ENCODE peak calls at places on chromosomes 6 and 20, in five cellular contexts. T, H, B, V and Y are unnamed samples.

GRCh38 chr6:142945071-142945445 is at the start of gene HIVEP2:
- DNase-seq in T (peak), H (peak), B (peak), V (peak), Y (peak)

GRCh38 chr6:19327684-19328083 is 509.5 kb upstream of the ID4 start:
- DNase-seq in T (no peak), H (no peak), B (no peak), V (no peak), Y (no peak)

GRCh38 chr6:122735618-122736017 is 43.9 kb upstream of the FABP7 start:
- DNase-seq in T (no peak), H (no peak), B (no peak), V (no peak), Y (no peak)

GRCh38 chr20:51378171-51378928 is 164.2 kb downstream of the NFATC2 start:
- DNase-seq in T (no peak), H (no peak), B (no peak), V (no peak), Y (no peak)

GRCh38 chr6:137033828-137034227 is 10.9 kb downstream of the IL20RA start:
- DNase-seq in T (no peak), H (no peak), B (no peak), V (no peak), Y (no peak)

GRCh38 chr6:90098025-90098474 is 198.6 kb downstream of the BACH2 start:
- DNase-seq in T (no peak), H (no peak), B (no peak), V (peak), Y (no peak)

GRCh38 chr6:34027445-34027936 is 118.4 kb downstream of the GRM4 start:
- DNase-seq in T (peak), H (peak), B (peak), V (no peak), Y (no peak)

GRCh38 chr6:75208564-75209431 is 2.9 kb upstream of the COL12A1 start:
- DNase-seq in T (no peak), H (peak), B (peak), V (peak), Y (no peak)

GRCh38 chr6:16286151-16286522 is 47.8 kb downstream of the GMPR start:
- DNase-seq in T (no peak), H (peak), B (peak), V (no peak), Y (no peak)

GRCh38 chr6:37673436-37673835 is 24.2 kb downstream of the MDGA1 start:
- DNase-seq in T (no peak), H (no peak), B (no peak), V (no peak), Y (no peak)

GRCh38 chr6:12992770-12993169 is 276.2 kb downstream of the PHACTR1 start:
- DNase-seq in T (no peak), H (no peak), B (no peak), V (no peak), Y (no peak)

GRCh38 chr6:111427341-111428116 is 55.5 kb downstream of the REV3L start:
- DNase-seq in T (no peak), H (no peak), B (no peak), V (no peak), Y (no peak)

GRCh38 chr20:47258745-47259695 is 97.5 kb downstream of the ZMYND8 start:
- DNase-seq in T (no peak), H (no peak), B (no peak), V (peak), Y (no peak)

GRCh38 chr6:107800564-107801164 is 23.4 kb downstream of the SCML4 start:
- DNase-seq in T (no peak), H (no peak), B (no peak), V (no peak), Y (no peak)

GRCh38 chr6:111027219-111027618 is 45.4 kb downstream of the RPF2 start:
- DNase-seq in T (no peak), H (no peak), B (no peak), V (no peak), Y (no peak)

GRCh38 chr20:2955257-2955950 is 82.1 kb downstream of the PTPRA start:
- DNase-seq in T (no peak), H (no peak), B (no peak), V (no peak), Y (no peak)

GRCh38 chr6:141169419-141169818 is 963.3 kb upstream of the GJE1 start:
- DNase-seq in T (no peak), H (no peak), B (no peak), V (no peak), Y (no peak)

GRCh38 chr6:33116417-33116816 is 40.6 kb downstream of the HLA-DPB1 start:
- DNase-seq in T (no peak), H (no peak), B (no peak), V (no peak), Y (no peak)

GRCh38 chr6:147207351-147207750 is 3.1 kb downstream of the STXBP5 start:
- DNase-seq in T (no peak), H (no peak), B (no peak), V (no peak), Y (no peak)

GRCh38 chr20:59647271-59647670 is 42.9 kb downstream of the PHACTR3 start:
- DNase-seq in T (no peak), H (no peak), B (no peak), V (peak), Y (peak)

GRCh38 chr6:98136333-98136732 is 698.0 kb upstream of the POU3F2 start:
- DNase-seq in T (no peak), H (no peak), B (no peak), V (no peak), Y (no peak)

GRCh38 chr6:100461273-100461919 is 3.3 kb downstream of the SIM1 start:
- DNase-seq in T (peak), H (no peak), B (peak), V (no peak), Y (no peak)

GRCh38 chr6:159952289-159953005 is 16.4 kb upstream of the IGF2R start:
- DNase-seq in T (no peak), H (no peak), B (no peak), V (no peak), Y (no peak)

GRCh38 chr6:12150812-12151432 is 138.8 kb downstream of the HIVEP1 start:
- DNase-seq in T (no peak), H (peak), B (peak), V (no peak), Y (no peak)

GRCh38 chr6:21595265-21595950 is 1.9 kb downstream of the SOX4 start:
- DNase-seq in T (peak), H (no peak), B (no peak), V (no peak), Y (no peak)

GRCh38 chr6:79421707-79422484 is 115.3 kb downstream of the LCA5 start:
- DNase-seq in T (no peak), H (no peak), B (peak), V (no peak), Y (no peak)

GRCh38 chr6:33781105-33781975 is 7.6 kb downstream of the LEMD2 start:
- DNase-seq in T (no peak), H (no peak), B (peak), V (no peak), Y (no peak)

GRCh38 chr6:123016431-123017110 is 20.5 kb downstream of the CLVS2 start:
- DNase-seq in T (no peak), H (no peak), B (no peak), V (no peak), Y (no peak)

GRCh38 chr6:64908104-64908503 is 798.9 kb downstream of the EYS start:
- DNase-seq in T (no peak), H (no peak), B (no peak), V (no peak), Y (no peak)

GRCh38 chr6:55397986-55398385 is 70.7 kb downstream of the GFRAL start:
- DNase-seq in T (no peak), H (no peak), B (no peak), V (no peak), Y (no peak)

GRCh38 chr20:50260480-50261221 is 70.0 kb downstream of the CEBPB start:
- DNase-seq in T (no peak), H (no peak), B (no peak), V (no peak), Y (no peak)

GRCh38 chr6:169035381-169036280 is 218.0 kb downstream of the THBS2 start:
- DNase-seq in T (no peak), H (no peak), B (no peak), V (no peak), Y (no peak)

GRCh38 chr6:107957165-107957908 is 671 bp downstream of the SEC63 start:
- DNase-seq in T (peak), H (no peak), B (peak), V (peak), Y (peak)

GRCh38 chr6:148747493-148748160 is 797 bp downstream of the UST start:
- DNase-seq in T (peak), H (peak), B (peak), V (no peak), Y (peak)

GRCh38 chr20:49982346-49983122 is at the start of gene SNAI1:
- DNase-seq in T (peak), H (peak), B (peak), V (peak), Y (peak)

GRCh38 chr20:17655865-17656489 is 26.1 kb downstream of the RRBP1 start:
- DNase-seq in T (no peak), H (no peak), B (no peak), V (no peak), Y (no peak)

GRCh38 chr20:45462711-45463110 is 6.8 kb upstream of the WFDC2 start:
- DNase-seq in T (no peak), H (no peak), B (no peak), V (no peak), Y (no peak)

GRCh38 chr20:45463113-45463512 is 6.4 kb upstream of the WFDC2 start:
- DNase-seq in T (no peak), H (no peak), B (no peak), V (no peak), Y (no peak)

GRCh38 chr20:45456632-45457031 is 12.9 kb upstream of the WFDC2 start:
- DNase-seq in T (no peak), H (no peak), B (no peak), V (no peak), Y (no peak)

GRCh38 chr20:45461225-45461624 is 8.3 kb upstream of the WFDC2 start:
- DNase-seq in T (no peak), H (no peak), B (no peak), V (no peak), Y (no peak)

GRCh38 chr20:45459606-45460005 is 9.9 kb upstream of the WFDC2 start:
- DNase-seq in T (no peak), H (no peak), B (peak), V (no peak), Y (no peak)
- TF ChIP-seq CTCF in T (no peak), H (peak), B (no peak), V (no peak), Y (peak)

GRCh38 chr6:96058094-96058493 is 42.3 kb downstream of the FUT9 start:
- DNase-seq in T (no peak), H (no peak), B (no peak), V (no peak), Y (no peak)
- TF ChIP-seq CTCF in T (no peak), H (no peak), B (no peak), V (no peak), Y (no peak)

GRCh38 chr6:36130672-36131516 is 581 bp downstream of the MAPK13 start:
- DNase-seq in T (peak), H (peak), B (no peak), V (no peak), Y (no peak)
- TF ChIP-seq CTCF in T (peak), H (peak), B (no peak), V (no peak), Y (peak)

DNA sequence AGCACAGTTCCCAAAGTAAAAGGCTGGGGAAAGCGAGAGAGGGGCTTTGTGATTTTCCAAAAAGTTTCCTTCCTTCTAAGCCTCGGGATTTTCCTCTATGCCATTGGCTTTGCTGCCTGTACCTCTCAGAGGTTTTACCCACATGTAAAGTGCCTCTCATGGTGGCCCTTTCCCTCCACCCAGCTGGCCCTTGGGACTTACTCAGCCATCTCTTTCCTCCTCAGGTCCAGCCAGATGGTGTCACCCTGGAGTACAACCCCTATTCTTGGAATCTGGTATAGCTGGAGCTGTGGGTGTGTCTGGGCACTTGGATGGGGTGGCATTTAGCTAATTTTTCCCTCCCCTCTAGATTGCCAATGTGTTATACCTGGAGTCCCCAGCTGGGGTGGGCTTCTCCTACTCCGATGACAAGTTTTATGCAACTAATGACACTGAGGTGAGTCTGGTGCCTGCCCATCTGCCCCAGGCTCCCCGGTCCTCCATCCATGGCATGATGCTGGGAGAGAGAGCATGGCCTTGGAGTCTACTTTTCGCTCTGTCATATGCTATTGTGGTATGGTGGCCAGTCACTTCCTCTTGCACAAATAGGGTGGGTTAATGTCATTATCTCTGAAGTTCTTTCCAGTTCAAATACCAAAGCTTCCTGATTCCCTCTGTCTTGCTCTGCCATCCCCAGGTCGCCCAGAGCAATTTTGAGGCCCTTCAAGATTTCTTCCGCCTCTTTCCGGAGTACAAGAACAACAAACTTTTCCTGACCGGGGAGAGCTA is 1.1 kb downstream of the CTSA start:
- DNase-seq in T (no peak), H (no peak), B (peak), V (no peak), Y (no peak)
- TF ChIP-seq CTCF in T (no peak), H (no peak), B (no peak), V (no peak), Y (no peak)

GRCh38 chr6:154705471-154706113 is 27.6 kb upstream of the SCAF8 start:
- DNase-seq in T (no peak), H (no peak), B (no peak), V (no peak), Y (no peak)
- TF ChIP-seq CTCF in T (no peak), H (no peak), B (no peak), V (peak), Y (no peak)

GRCh38 chr6:62707156-62707555 is 421.1 kb upstream of the KHDRBS2 start:
- DNase-seq in T (no peak), H (no peak), B (no peak), V (no peak), Y (no peak)
- TF ChIP-seq CTCF in T (no peak), H (no peak), B (no peak), V (no peak), Y (no peak)

GRCh38 chr6:156840606-156841005 is 63.4 kb downstream of the ARID1B start:
- DNase-seq in T (no peak), H (no peak), B (no peak), V (no peak), Y (no peak)
- TF ChIP-seq CTCF in T (no peak), H (no peak), B (no peak), V (no peak), Y (no peak)

GRCh38 chr6:53796451-53796780 is 1.6 kb downstream of the LRRC1 start:
- DNase-seq in T (no peak), H (no peak), B (no peak), V (no peak), Y (no peak)
- TF ChIP-seq CTCF in T (no peak), H (no peak), B (no peak), V (no peak), Y (no peak)

GRCh38 chr20:43459022-43459942 is 1.6 kb downstream of the SRSF6 start:
- DNase-seq in T (no peak), H (no peak), B (no peak), V (no peak), Y (no peak)
- TF ChIP-seq CTCF in T (no peak), H (no peak), B (no peak), V (no peak), Y (no peak)